ENCODE peak calls at places on chromosome 12, in six cellular contexts. H is fibroblast of the aortic adventitia, B is epithelial cell of esophagus, S is cardiac fibroblast, D is AG09309, T is MM.1S. U is an unnamed sample.

GRCh38 chr12:110355080-110355479 is 48.4 kb downstream of the ANAPC7 start:
- DNase-seq in H (no peak), B (peak), S (no peak), D (no peak), T (peak), U (no peak)

GRCh38 chr12:116472193-116472592 is 87.0 kb upstream of the MAP1LC3B2 start:
- DNase-seq in H (no peak), B (no peak), S (no peak), D (no peak), T (no peak), U (no peak)

GRCh38 chr12:111024205-111024794 is 103.9 kb upstream of the MYL2 start:
- DNase-seq in H (peak), B (peak), S (peak), D (no peak), T (peak), U (no peak)

GRCh38 chr12:76462668-76463224 is 96.8 kb downstream of the OSBPL8 start:
- DNase-seq in H (peak), B (no peak), S (no peak), D (no peak), T (no peak), U (no peak)

GRCh38 chr12:79566452-79566851 is 124.3 kb downstream of the PAWR start:
- DNase-seq in H (no peak), B (peak), S (peak), D (no peak), T (no peak), U (no peak)

GRCh38 chr12:52280796-52281560 is 6.5 kb downstream of the KRT86 start:
- DNase-seq in H (peak), B (peak), S (peak), D (peak), T (no peak), U (no peak)

GRCh38 chr12:57632369-57632897 is 568 bp downstream of the B4GALNT1 start:
- DNase-seq in H (peak), B (no peak), S (no peak), D (no peak), T (peak), U (no peak)

GRCh38 chr12:52495385-52495784 is 2.3 kb upstream of the KRT6A start:
- DNase-seq in H (peak), B (peak), S (peak), D (no peak), T (no peak), U (no peak)

GRCh38 chr12:24860546-24860945 is 88.4 kb downstream of the BCAT1 start:
- DNase-seq in H (peak), B (no peak), S (no peak), D (no peak), T (no peak), U (no peak)

GRCh38 chr12:26939953-26940352 is 1.7 kb downstream of the FGFR1OP2 start:
- DNase-seq in H (no peak), B (no peak), S (no peak), D (no peak), T (peak), U (no peak)

GRCh38 chr12:12934556-12934955 is 17.4 kb downstream of the GPRC5D start:
- DNase-seq in H (no peak), B (no peak), S (no peak), D (no peak), T (no peak), U (no peak)
- TF ChIP-seq CTCF in H (no peak), B (no peak), S (no peak), D (no peak), T (no peak), U (no peak)

GRCh38 chr12:77578471-77579262 is 252.0 kb upstream of the NAV3 start:
- DNase-seq in H (peak), B (no peak), S (no peak), D (no peak), T (no peak), U (no peak)
- H3K4me3 ChIP-seq in H (no peak), B (no peak), S (no peak), D (no peak), T (no peak), U (no peak)

GRCh38 chr12:88111074-88111652 is 30.7 kb downstream of the CEP290 start:
- DNase-seq in H (peak), B (peak), S (peak), D (peak), T (peak), U (peak)
- TF ChIP-seq CTCF in H (peak), B (peak), S (peak), D (peak), T (peak), U (no peak)

GRCh38 chr12:2793561-2793960 is 1.2 kb upstream of the FKBP4 start:
- DNase-seq in H (no peak), B (no peak), S (no peak), D (no peak), T (no peak), U (no peak)

GRCh38 chr12:2794736-2795289 is at the start of gene FKBP4:
- DNase-seq in H (peak), B (peak), S (peak), D (peak), T (peak), U (peak)

GRCh38 chr12:2792670-2793500 is 1.9 kb upstream of the FKBP4 start:
- DNase-seq in H (no peak), B (no peak), S (no peak), D (no peak), T (no peak), U (no peak)

GRCh38 chr12:2795291-2796186 is 769 bp downstream of the FKBP4 start:
- DNase-seq in H (peak), B (peak), S (peak), D (no peak), T (peak), U (no peak)

GRCh38 chr12:2794261-2794735 is 472 bp upstream of the FKBP4 start:
- DNase-seq in H (no peak), B (no peak), S (no peak), D (no peak), T (no peak), U (no peak)
- H3K4me3 ChIP-seq in H (peak), B (peak), S (peak), D (peak), T (peak), U (peak)

DNA sequence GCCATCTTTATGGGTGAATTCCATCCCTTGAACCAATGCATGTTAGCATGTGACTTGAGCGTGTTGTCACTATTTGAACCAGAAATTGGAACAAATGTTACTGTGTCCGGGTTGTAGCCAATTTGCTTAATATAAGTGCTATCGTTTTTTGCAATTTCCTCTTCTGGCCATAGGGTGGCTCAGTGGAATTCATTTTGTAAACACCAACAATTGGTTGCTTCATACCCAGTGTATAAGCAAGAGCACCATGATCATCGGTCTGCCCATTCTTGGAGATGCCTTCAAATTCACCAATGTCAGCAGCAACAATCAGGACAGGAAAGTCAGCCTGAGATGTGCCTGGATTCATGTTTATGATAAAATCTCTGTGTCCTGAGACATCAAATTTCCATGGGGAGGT is 5.0 kb upstream of the NEDD1 start:
- DNase-seq in H (no peak), B (no peak), S (no peak), D (no peak), T (peak), U (no peak)
- TF ChIP-seq CTCF in H (no peak), B (no peak), S (no peak), D (no peak), T (peak), U (peak)

GRCh38 chr12:131222271-131223139 is 268.8 kb downstream of the ADGRD1 start:
- DNase-seq in H (no peak), B (no peak), S (no peak), D (no peak), T (no peak), U (peak)

GRCh38 chr12:131223171-131223761 is 269.6 kb downstream of the ADGRD1 start:
- DNase-seq in H (no peak), B (no peak), S (no peak), D (no peak), T (no peak), U (no peak)

GRCh38 chr12:131220007-131220685 is 266.4 kb downstream of the ADGRD1 start:
- DNase-seq in H (no peak), B (no peak), S (no peak), D (no peak), T (no peak), U (no peak)

GRCh38 chr12:131221061-131221945 is 267.6 kb downstream of the ADGRD1 start:
- DNase-seq in H (no peak), B (no peak), S (no peak), D (no peak), T (no peak), U (no peak)

GRCh38 chr12:131221946-131222249 is 268.2 kb downstream of the ADGRD1 start:
- DNase-seq in H (no peak), B (no peak), S (no peak), D (no peak), T (no peak), U (no peak)
- H3K4me3 ChIP-seq in H (no peak), B (no peak), S (no peak), D (no peak), T (no peak), U (no peak)